ENCODE peak calls at places on chromosomes 6 and 20, in seven cellular contexts. R, S, A, X, M, C and L are unnamed samples.

GRCh38 chr6:112155900-112156299 is 68.5 kb downstream of the FAM229B start:
- DNase-seq in R (no peak), S (no peak), A (no peak), X (no peak), M (no peak), C (no peak), L (no peak)

GRCh38 chr6:135488023-135488422 is 9.5 kb downstream of the AHI1 start:
- DNase-seq in R (no peak), S (no peak), A (no peak), X (no peak), M (no peak), C (no peak), L (no peak)

GRCh38 chr6:217048-217659 is 75.1 kb upstream of the DUSP22 start:
- DNase-seq in R (peak), S (peak), A (peak), X (no peak), M (peak), C (peak), L (no peak)

GRCh38 chr6:93927731-93928130 is 508.4 kb upstream of the EPHA7 start:
- DNase-seq in R (no peak), S (no peak), A (no peak), X (no peak), M (no peak), C (no peak), L (no peak)

GRCh38 chr6:31829633-31830492 is 2.3 kb downstream of the HSPA1B start:
- DNase-seq in R (no peak), S (no peak), A (no peak), X (no peak), M (no peak), C (peak), L (no peak)

GRCh38 chr6:134577998-134578397 is 260.1 kb upstream of the SGK1 start:
- DNase-seq in R (no peak), S (no peak), A (no peak), X (no peak), M (no peak), C (no peak), L (no peak)

GRCh38 chr6:167056370-167056769 is 57.2 kb downstream of the CEP43 start:
- DNase-seq in R (no peak), S (no peak), A (no peak), X (no peak), M (peak), C (no peak), L (no peak)

GRCh38 chr6:79801362-79801761 is 146.0 kb downstream of the ELOVL4 start:
- DNase-seq in R (no peak), S (no peak), A (no peak), X (no peak), M (no peak), C (no peak), L (no peak)

GRCh38 chr20:24767623-24768100 is 181.4 kb upstream of the CST7 start:
- DNase-seq in R (no peak), S (no peak), A (no peak), X (no peak), M (no peak), C (no peak), L (no peak)
- TF ChIP-seq TAF1 in R (no peak), S (no peak), A (no peak), X (no peak), M (no peak), C (no peak), L (no peak)

DNA sequence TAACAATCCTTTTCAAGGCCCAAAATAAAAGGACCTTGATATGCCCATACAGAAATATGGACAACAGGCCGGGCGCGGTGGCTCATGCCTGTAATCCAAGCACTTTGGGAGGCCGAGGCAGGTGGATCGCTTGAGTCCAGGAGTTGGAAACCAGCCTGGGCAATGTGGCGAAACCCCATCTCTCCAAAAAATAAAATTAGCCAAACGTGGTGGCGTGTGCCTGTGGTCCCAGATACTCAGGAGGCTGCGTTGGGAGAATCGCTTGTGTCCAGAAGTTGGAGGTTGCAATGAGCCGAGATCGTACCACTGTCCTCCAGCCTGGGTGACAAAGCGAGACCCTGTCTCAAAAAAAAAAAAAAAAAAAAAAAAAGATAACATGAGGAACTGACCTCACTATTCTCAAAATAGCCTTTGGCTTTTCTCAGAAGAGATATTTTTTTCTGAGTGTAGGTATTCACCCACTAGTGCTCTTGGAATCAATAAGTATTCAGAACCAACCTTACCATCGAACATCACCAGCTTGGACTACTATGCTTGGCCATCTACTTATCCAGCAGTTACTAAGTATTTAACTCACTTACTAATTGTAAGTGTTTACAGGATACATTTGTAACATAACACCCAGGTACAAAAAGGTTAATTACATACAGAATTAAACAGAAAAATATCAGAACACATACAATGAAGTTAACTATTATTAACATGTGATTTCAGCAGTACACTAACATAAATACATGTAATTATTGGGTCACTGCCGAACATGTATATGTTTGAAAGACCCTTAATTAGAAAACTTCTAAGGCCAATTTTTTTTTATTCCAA is 99.2 kb downstream of the OR2B2 start:
- DNase-seq in R (no peak), S (no peak), A (no peak), X (no peak), M (no peak), C (no peak), L (no peak)
- TF ChIP-seq TAF1 in R (no peak), S (no peak), A (no peak), X (no peak), M (no peak), C (peak), L (no peak)

DNA sequence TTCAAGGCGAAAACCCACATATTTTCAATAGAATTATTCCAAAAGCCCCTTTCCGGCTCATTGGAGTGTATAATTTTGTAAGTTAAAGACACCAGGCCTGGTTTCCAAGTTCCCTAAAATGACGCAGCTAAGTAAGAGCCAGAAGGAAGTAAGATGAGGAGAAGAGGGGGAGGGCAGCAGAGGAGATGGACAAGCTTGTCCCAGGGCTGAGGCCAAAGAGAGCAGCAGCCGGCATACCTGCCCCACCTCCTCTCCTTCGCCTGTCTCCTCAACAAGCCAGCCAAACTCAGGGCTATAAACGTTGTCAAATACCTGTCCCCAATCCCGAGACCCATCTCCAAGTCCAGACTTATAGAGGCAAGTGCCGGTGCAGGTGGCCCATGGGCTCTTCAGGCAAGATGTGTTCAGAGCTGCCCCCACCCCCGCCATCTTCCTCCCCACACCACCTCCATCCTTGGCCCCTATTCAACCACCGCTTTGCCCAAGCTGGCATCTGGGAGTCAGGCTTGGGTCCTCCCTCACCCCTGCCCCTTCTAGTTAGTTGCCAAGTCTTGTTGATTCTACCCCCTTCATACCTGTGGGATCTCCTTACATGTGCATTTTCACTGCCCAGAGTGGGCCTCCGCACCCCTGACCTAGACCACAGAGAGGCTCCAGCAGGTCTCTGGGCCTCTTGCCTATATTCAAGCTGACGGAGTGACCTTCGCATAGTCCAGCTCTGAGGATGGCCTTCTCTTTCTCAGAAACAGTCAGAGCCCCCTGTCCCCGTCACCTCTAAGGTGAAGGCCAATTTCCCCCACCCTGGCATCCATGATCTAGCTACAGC is 75.7 kb upstream of the SIRPA start:
- DNase-seq in R (no peak), S (no peak), A (no peak), X (no peak), M (no peak), C (no peak), L (no peak)
- TF ChIP-seq TAF1 in R (no peak), S (no peak), A (no peak), X (no peak), M (no peak), C (no peak), L (no peak)

DNA sequence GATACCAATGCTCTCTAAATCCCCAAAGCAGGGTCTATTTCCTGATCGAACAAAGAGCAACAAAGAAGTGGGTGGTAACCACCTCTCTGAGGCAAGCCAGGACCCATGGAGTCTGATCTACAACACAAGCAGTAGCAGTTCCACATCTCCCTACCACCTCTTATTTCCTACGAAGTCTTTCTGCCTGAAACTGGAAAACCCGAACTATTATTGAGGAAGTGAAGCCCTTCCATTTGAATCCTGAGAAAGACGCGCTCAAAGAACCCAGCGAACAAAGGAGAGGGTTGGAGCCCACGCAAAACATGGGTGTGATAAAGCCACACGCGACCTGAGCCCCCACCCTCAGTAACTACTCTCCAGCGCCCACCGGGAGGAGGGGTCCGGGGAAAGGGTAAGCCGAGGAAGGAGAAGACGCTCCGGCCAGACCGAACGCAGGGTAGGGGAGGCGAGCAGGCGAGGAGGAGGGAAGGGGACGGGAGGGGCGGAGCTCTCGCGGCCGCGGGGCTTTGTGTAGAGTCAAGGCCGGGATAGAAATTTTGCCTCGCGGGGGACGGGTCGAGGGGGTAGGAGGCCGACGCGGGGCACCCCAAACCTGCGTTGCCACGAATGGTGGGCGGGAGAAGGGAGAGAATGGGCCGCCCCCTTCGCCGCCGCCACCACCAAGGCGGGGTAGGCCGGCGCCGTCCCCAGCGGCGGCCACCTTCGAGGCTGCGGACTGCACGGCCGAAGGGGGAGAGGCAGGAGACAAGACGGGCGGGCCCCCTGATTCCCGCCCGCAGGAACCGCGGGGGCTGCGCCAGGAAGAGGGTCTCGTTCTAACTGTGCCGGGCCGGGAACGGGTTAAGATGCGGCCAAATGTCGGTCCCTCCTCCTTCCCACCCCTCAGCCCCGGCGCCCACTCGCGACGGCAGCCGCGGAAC is 800 bp downstream of the HDAC2 start:
- DNase-seq in R (peak), S (peak), A (no peak), X (peak), M (no peak), C (peak), L (peak)
- TF ChIP-seq TAF1 in R (no peak), S (no peak), A (peak), X (no peak), M (no peak), C (no peak), L (no peak)

GRCh38 chr6:117482240-117483003 is at the start of gene DCBLD1:
- DNase-seq in R (peak), S (peak), A (no peak), X (peak), M (no peak), C (peak), L (peak)
- TF ChIP-seq TAF1 in R (peak), S (peak), A (no peak), X (no peak), M (no peak), C (peak), L (no peak)